ENCODE peak calls at places on chromosomes 1 and 21, in six cellular contexts. C is cardiac muscle cell, M is Panc1, D is mammary epithelial cell, U is endothelial cell, T is PC-3. G is an unnamed sample.
A peak's percentile ranks its signal among the peaks of the same experiment; 100 is the strongest.

GRCh38 chr1:31815752-31816484 is at the start of gene SPOCD1:
- DNase-seq in C (peak; percentile 87), M (no peak), D (peak; percentile 58), U (peak; percentile 84), T (peak; percentile 86), G (peak; percentile 88)

GRCh38 chr1:62778208-62778607 is 5.7 kb upstream of the ATG4C start:
- DNase-seq in C (no peak), M (no peak), D (peak; percentile 37), U (no peak), T (no peak), G (no peak)

GRCh38 chr1:78911956-78912880 is 94.3 kb downstream of the ADGRL4 start:
- DNase-seq in C (peak; percentile 31), M (no peak), D (no peak), U (no peak), T (no peak), G (no peak)

GRCh38 chr1:183198463-183198862 is 12.4 kb downstream of the LAMC2 start:
- DNase-seq in C (peak; percentile 80), M (no peak), D (peak; percentile 97), U (no peak), T (no peak), G (no peak)

GRCh38 chr1:76278711-76279386 is 204.3 kb downstream of the ST6GALNAC3 start:
- DNase-seq in C (no peak), M (no peak), D (no peak), U (no peak), T (no peak), G (no peak)

GRCh38 chr21:44709426-44710293 is 1.7 kb downstream of the TSPEAR start:
- DNase-seq in C (peak; percentile 8), M (no peak), D (peak; percentile 82), U (no peak), T (peak; percentile 62), G (no peak)

GRCh38 chr1:65055754-65056153 is 89.4 kb upstream of the JAK1 start:
- DNase-seq in C (peak; percentile 22), M (no peak), D (no peak), U (no peak), T (no peak), G (no peak)

GRCh38 chr1:245874942-245875580 is 632.0 kb downstream of the SMYD3 start:
- DNase-seq in C (peak; percentile 100), M (no peak), D (peak; percentile 58), U (no peak), T (no peak), G (no peak)

GRCh38 chr1:172874950-172875349 is 175.8 kb downstream of the TNFSF18 start:
- DNase-seq in C (no peak), M (no peak), D (peak; percentile 37), U (no peak), T (peak; percentile 46), G (no peak)

GRCh38 chr1:172826096-172826741 is 167.3 kb downstream of the FASLG start:
- DNase-seq in C (peak; percentile 93), M (peak; percentile 48), D (peak; percentile 68), U (no peak), T (peak; percentile 99), G (no peak)

GRCh38 chr21:45885597-45885929 is 96.0 kb upstream of the COL6A1 start:
- DNase-seq in C (no peak), M (no peak), D (no peak), U (no peak), T (no peak), G (no peak)

GRCh38 chr1:207619833-207620572 is 24.9 kb upstream of the CR1L start:
- DNase-seq in C (peak; percentile 66), M (peak; percentile 27), D (peak; percentile 39), U (peak; percentile 24), T (peak; percentile 81), G (peak; percentile 30)

GRCh38 chr1:9881838-9882249 is 28.2 kb downstream of the CTNNBIP1 start:
- DNase-seq in C (peak; percentile 69), M (no peak), D (peak; percentile 85), U (no peak), T (peak; percentile 92), G (no peak)

GRCh38 chr1:23793861-23794731 is 3.2 kb downstream of the LYPLA2 start:
- DNase-seq in C (no peak), M (no peak), D (no peak), U (no peak), T (no peak), G (no peak)

GRCh38 chr1:36603461-36603860 is 120.7 kb upstream of the CSF3R start:
- DNase-seq in C (no peak), M (no peak), D (no peak), U (no peak), T (peak; percentile 13), G (no peak)

GRCh38 chr1:224497714-224498573 is 63.3 kb upstream of the WDR26 start:
- DNase-seq in C (peak; percentile 76), M (peak; percentile 81), D (peak; percentile 90), U (no peak), T (peak; percentile 91), G (peak; percentile 46)

GRCh38 chr1:19942088-19942487 is 18.7 kb upstream of the PLA2G2E start:
- DNase-seq in C (peak; percentile 35), M (no peak), D (no peak), U (no peak), T (no peak), G (no peak)

GRCh38 chr1:230752407-230752806 is 5.2 kb downstream of the CAPN9 start:
- DNase-seq in C (no peak), M (no peak), D (no peak), U (no peak), T (peak; percentile 80), G (peak; percentile 61)

GRCh38 chr21:42367379-42368165 is 1.2 kb upstream of the TFF1 start:
- DNase-seq in C (no peak), M (no peak), D (no peak), U (no peak), T (peak; percentile 31), G (peak; percentile 8)

GRCh38 chr21:42373181-42373907 is 7.0 kb upstream of the TFF1 start:
- DNase-seq in C (no peak), M (no peak), D (no peak), U (no peak), T (no peak), G (peak; percentile 6)

GRCh38 chr21:42370894-42371654 is 4.7 kb upstream of the TFF1 start:
- DNase-seq in C (no peak), M (no peak), D (no peak), U (no peak), T (no peak), G (peak; percentile 4)

GRCh38 chr21:42366292-42367010 is at the start of gene TFF1:
- DNase-seq in C (no peak), M (peak; percentile 27), D (no peak), U (no peak), T (peak; percentile 95), G (peak; percentile 2)

DNA sequence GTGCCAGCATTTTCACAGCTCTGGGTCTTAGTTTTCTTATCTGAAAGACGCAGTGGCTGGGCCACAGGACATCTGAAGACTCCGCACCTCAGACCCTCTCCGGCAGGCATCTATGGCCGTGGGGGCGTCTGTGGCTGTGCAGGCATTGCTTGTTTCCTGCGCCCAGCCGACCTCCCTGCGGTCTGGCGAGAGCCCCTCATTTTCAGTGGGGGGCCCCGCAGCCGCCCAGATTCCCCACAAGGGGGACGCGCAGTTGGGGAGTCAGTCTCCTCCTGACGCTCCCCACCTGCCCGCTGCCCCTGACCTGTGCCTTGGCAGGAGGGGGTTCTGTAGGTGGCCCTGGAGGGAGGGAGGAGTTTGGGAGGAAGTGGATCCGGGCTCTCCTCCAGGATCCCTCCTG is 3.5 kb upstream of the TFF1 start:
- DNase-seq in C (no peak), M (no peak), D (no peak), U (no peak), T (no peak), G (peak; percentile 11)
- TF ChIP-seq CTCF in C (no peak), M (no peak), D (no peak), U (no peak), T (no peak), G (peak; percentile 20)

DNA sequence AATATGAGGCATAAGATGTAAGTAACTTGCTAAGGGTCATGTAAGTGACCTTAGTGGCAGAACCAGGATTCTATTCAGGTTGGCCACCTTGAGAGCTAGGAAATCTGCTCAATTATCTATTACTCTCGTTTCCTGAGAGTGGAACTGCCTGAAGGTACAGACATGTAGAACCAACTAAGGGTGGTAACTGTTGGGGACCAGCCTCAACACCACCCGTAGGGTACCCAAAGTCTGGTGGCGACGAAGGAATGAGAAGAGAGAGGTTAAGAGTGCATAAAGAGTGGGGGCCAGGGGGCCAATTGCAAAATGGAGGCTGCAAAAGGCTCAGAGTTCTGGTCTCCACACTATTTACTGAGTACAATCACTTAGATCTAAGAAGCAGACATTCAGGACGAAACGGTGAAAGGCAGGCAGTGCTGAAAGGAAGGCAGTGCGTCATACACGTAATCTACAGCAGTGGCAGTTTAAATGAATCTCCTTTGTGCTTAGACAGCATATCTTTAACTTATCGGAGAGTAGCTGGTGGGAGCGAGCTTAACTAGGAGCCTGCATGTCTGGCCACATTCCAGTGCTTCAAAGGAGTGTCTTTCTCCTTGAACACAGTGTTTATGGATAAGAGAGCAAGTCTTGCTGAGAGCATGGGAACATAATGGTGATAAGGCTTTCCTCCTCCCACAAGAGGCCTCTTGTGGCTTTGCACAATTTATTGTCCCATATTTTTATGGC is 25.0 kb downstream of the SRSF4 start:
- DNase-seq in C (peak; percentile 88), M (no peak), D (no peak), U (no peak), T (no peak), G (no peak)
- TF ChIP-seq CTCF in C (no peak), M (no peak), D (no peak), U (no peak), T (no peak), G (no peak)

GRCh38 chr1:26449868-26450267 is 17.7 kb downstream of the DHDDS start:
- DNase-seq in C (no peak), M (no peak), D (no peak), U (no peak), T (no peak), G (no peak)

GRCh38 chr1:26450906-26451305 is 18.8 kb downstream of the DHDDS start:
- DNase-seq in C (no peak), M (no peak), D (no peak), U (no peak), T (no peak), G (no peak)

GRCh38 chr1:26452459-26453183 is 19.6 kb upstream of the HMGN2 start:
- DNase-seq in C (no peak), M (no peak), D (no peak), U (no peak), T (no peak), G (no peak)
- TF ChIP-seq CTCF in C (no peak), M (no peak), D (no peak), U (no peak), T (no peak), G (no peak)

GRCh38 chr1:84884671-84885389 is 8.2 kb downstream of the LPAR3 start:
- DNase-seq in C (peak; percentile 56), M (no peak), D (no peak), U (no peak), T (peak; percentile 32), G (no peak)
- TF ChIP-seq CTCF in C (peak; percentile 21), M (peak; percentile 35), D (peak; percentile 13), U (no peak), T (peak; percentile 34), G (no peak)

GRCh38 chr1:47230692-47231313 is 1.2 kb downstream of the TAL1 start:
- DNase-seq in C (peak; percentile 22), M (no peak), D (no peak), U (no peak), T (no peak), G (peak; percentile 51)

GRCh38 chr1:47232187-47232874 is at the start of gene TAL1:
- DNase-seq in C (peak; percentile 50), M (no peak), D (no peak), U (peak; percentile 66), T (no peak), G (no peak)

GRCh38 chr1:47235280-47235679 is 3.3 kb upstream of the TAL1 start:
- DNase-seq in C (no peak), M (no peak), D (no peak), U (peak; percentile 85), T (no peak), G (no peak)

GRCh38 chr1:47231314-47232186 is 475 bp downstream of the TAL1 start:
- DNase-seq in C (peak; percentile 70), M (no peak), D (peak; percentile 27), U (peak; percentile 55), T (no peak), G (no peak)

GRCh38 chr1:47233165-47233564 is 1.1 kb upstream of the TAL1 start:
- DNase-seq in C (no peak), M (no peak), D (no peak), U (no peak), T (no peak), G (no peak)
- TF ChIP-seq CTCF in C (no peak), M (no peak), D (no peak), U (no peak), T (no peak), G (no peak)